ENCODE peak calls at places on chromosomes 4 and X, in ten cellular contexts. Y is aorta; V is cardiac fibroblast; A is NCI-H2081; F is GM12892; I is fibroblast of pulmonary artery; E is stimulated activated CD8-positive, alpha-beta memory T cell treated with anti-CD3 and anti-CD28 coated beads, Interleukin-4, amount 100 ng/mL, for 1 hour; G is A549; Q is naive thymus-derived CD4-positive, alpha-beta T cell; S is NCI-H1092. Z is an unnamed sample.

GRCh38 chr4:24104173-24104572 is 214.3 kb upstream of the PPARGC1A start:
- DNase-seq in Y (no peak), V (peak; percentile 75), A (no peak), F (no peak), I (peak; percentile 32), E (no peak), G (no peak), Q (no peak), S (peak; percentile 4), Z (no peak)

GRCh38 chr4:60189286-60189685 is 1010.8 kb upstream of the ADGRL3 start:
- DNase-seq in Y (no peak), V (no peak), A (no peak), F (no peak), I (no peak), E (no peak), G (no peak), Q (no peak), S (no peak), Z (no peak)

GRCh38 chr4:132498215-132498614 is 650.9 kb upstream of the PCDH10 start:
- DNase-seq in Y (no peak), V (no peak), A (no peak), F (no peak), I (no peak), E (no peak), G (no peak), Q (no peak), S (no peak), Z (no peak)

GRCh38 chr4:150546286-150546685 is 35.7 kb upstream of the MAB21L2 start:
- DNase-seq in Y (no peak), V (no peak), A (no peak), F (no peak), I (no peak), E (no peak), G (no peak), Q (no peak), S (no peak), Z (no peak)

GRCh38 chr4:84661191-84661944 is 78.4 kb downstream of the CDS1 start:
- DNase-seq in Y (no peak), V (no peak), A (no peak), F (no peak), I (no peak), E (no peak), G (no peak), Q (no peak), S (no peak), Z (no peak)

GRCh38 chr4:88291003-88291402 is 6.6 kb upstream of the PPM1K start:
- DNase-seq in Y (no peak), V (peak; percentile 74), A (no peak), F (no peak), I (peak; percentile 55), E (no peak), G (no peak), Q (no peak), S (no peak), Z (no peak)

GRCh38 chrX:22081475-22082092 is 49.5 kb downstream of the PHEX start:
- DNase-seq in Y (peak; percentile 78), V (peak; percentile 73), A (peak; percentile 41), F (no peak), I (peak; percentile 69), E (peak; percentile 9), G (no peak), Q (peak; percentile 24), S (no peak), Z (peak; percentile 67)

GRCh38 chr4:182653596-182653995 is 263.6 kb downstream of the DCTD start:
- DNase-seq in Y (no peak), V (peak; percentile 2), A (no peak), F (no peak), I (peak; percentile 34), E (no peak), G (no peak), Q (no peak), S (no peak), Z (no peak)

GRCh38 chr4:124783847-124784246 is 71.3 kb upstream of the ANKRD50 start:
- DNase-seq in Y (no peak), V (peak; percentile 7), A (no peak), F (no peak), I (peak; percentile 31), E (no peak), G (no peak), Q (no peak), S (no peak), Z (no peak)

GRCh38 chrX:47809065-47809788 is 27.5 kb upstream of the ZNF81 start:
- DNase-seq in Y (no peak), V (no peak), A (no peak), F (no peak), I (no peak), E (no peak), G (no peak), Q (no peak), S (no peak), Z (no peak)

GRCh38 chrX:67437821-67438220 is 106.0 kb upstream of the AR start:
- DNase-seq in Y (no peak), V (no peak), A (no peak), F (no peak), I (no peak), E (no peak), G (no peak), Q (no peak), S (no peak), Z (no peak)

GRCh38 chr4:38860788-38861424 is 4.3 kb upstream of the TLR6 start:
- DNase-seq in Y (no peak), V (peak; percentile 39), A (peak; percentile 56), F (peak; percentile 33), I (peak; percentile 57), E (peak; percentile 29), G (peak; percentile 42), Q (peak; percentile 57), S (peak; percentile 19), Z (peak; percentile 76)

GRCh38 chrX:67872958-67873357 is 329.1 kb downstream of the AR start:
- DNase-seq in Y (no peak), V (no peak), A (no peak), F (no peak), I (no peak), E (no peak), G (no peak), Q (no peak), S (no peak), Z (no peak)

GRCh38 chr4:8188085-8188484 is 11.0 kb upstream of the SH3TC1 start:
- DNase-seq in Y (no peak), V (no peak), A (no peak), F (no peak), I (no peak), E (no peak), G (peak; percentile 52), Q (no peak), S (no peak), Z (no peak)

GRCh38 chr4:13706130-13706529 is 78.6 kb upstream of the BOD1L1 start:
- DNase-seq in Y (no peak), V (no peak), A (no peak), F (no peak), I (no peak), E (no peak), G (no peak), Q (no peak), S (no peak), Z (no peak)

GRCh38 chrX:129754266-129755024 is 15.7 kb downstream of the XPNPEP2 start:
- DNase-seq in Y (peak; percentile 59), V (no peak), A (no peak), F (no peak), I (no peak), E (no peak), G (no peak), Q (no peak), S (no peak), Z (peak; percentile 72)

GRCh38 chrX:132292753-132293152 is 73.5 kb upstream of the RAP2C start:
- DNase-seq in Y (no peak), V (peak; percentile 74), A (no peak), F (peak; percentile 14), I (peak; percentile 71), E (no peak), G (peak; percentile 29), Q (no peak), S (no peak), Z (no peak)

GRCh38 chr4:52862605-52863236 is 604 bp downstream of the RASL11B start:
- DNase-seq in Y (no peak), V (no peak), A (peak; percentile 15), F (no peak), I (no peak), E (no peak), G (no peak), Q (no peak), S (no peak), Z (no peak)

GRCh38 chr4:141711211-141711610 is 74.8 kb downstream of the IL15 start:
- DNase-seq in Y (no peak), V (peak; percentile 64), A (no peak), F (no peak), I (peak; percentile 67), E (no peak), G (no peak), Q (no peak), S (no peak), Z (no peak)

GRCh38 chr4:167428172-167428571 is 193.9 kb upstream of the SPOCK3 start:
- DNase-seq in Y (no peak), V (peak; percentile 3), A (no peak), F (no peak), I (peak; percentile 11), E (no peak), G (no peak), Q (no peak), S (no peak), Z (no peak)

GRCh38 chr4:185839204-185839712 is 27.3 kb upstream of the SORBS2 start:
- DNase-seq in Y (peak; percentile 79), V (peak; percentile 96), A (no peak), F (no peak), I (peak; percentile 98), E (no peak), G (peak; percentile 65), Q (no peak), S (no peak), Z (peak; percentile 72)

GRCh38 chrX:41734530-41734929 is 10.5 kb downstream of the GPR82 start:
- DNase-seq in Y (no peak), V (peak; percentile 35), A (peak; percentile 6), F (no peak), I (peak; percentile 33), E (no peak), G (peak; percentile 15), Q (no peak), S (no peak), Z (no peak)

GRCh38 chr4:7286170-7286569 is 93.8 kb downstream of the SORCS2 start:
- DNase-seq in Y (no peak), V (no peak), A (no peak), F (no peak), I (no peak), E (no peak), G (no peak), Q (no peak), S (no peak), Z (no peak)

GRCh38 chr4:52105276-52105675 is 54.2 kb downstream of the SPATA18 start:
- DNase-seq in Y (no peak), V (no peak), A (no peak), F (no peak), I (no peak), E (no peak), G (no peak), Q (no peak), S (no peak), Z (no peak)

GRCh38 chr4:98512918-98513317 is 145.5 kb downstream of the TSPAN5 start:
- DNase-seq in Y (no peak), V (no peak), A (no peak), F (no peak), I (no peak), E (no peak), G (no peak), Q (no peak), S (no peak), Z (no peak)

GRCh38 chr4:54414545-54414944 is 185.5 kb downstream of the PDGFRA start:
- DNase-seq in Y (no peak), V (no peak), A (no peak), F (no peak), I (no peak), E (no peak), G (no peak), Q (no peak), S (no peak), Z (no peak)

GRCh38 chr4:173448919-173449641 is 50.2 kb upstream of the SCRG1 start:
- DNase-seq in Y (no peak), V (no peak), A (no peak), F (no peak), I (no peak), E (no peak), G (no peak), Q (no peak), S (peak; percentile 50), Z (no peak)

GRCh38 chr4:20456416-20456815 is 204.7 kb downstream of the SLIT2 start:
- DNase-seq in Y (no peak), V (no peak), A (no peak), F (no peak), I (no peak), E (no peak), G (no peak), Q (no peak), S (no peak), Z (no peak)